ENCODE peak calls at places on chromosomes 11 and 22, in eight cellular contexts. One of them, this sample, is unnamed.

GRCh38 chr11:15826826-15827225 is 529.5 kb downstream of the SOX6 start:
- DNase-seq in GM06990: no peak
- DNase-seq in left ventricle myocardium inferior: peak
- DNase-seq in type B pancreatic cell: no peak
- DNase-seq in pancreas: no peak
- DNase-seq in kidney: no peak
- DNase-seq in chondrocyte: no peak
- DNase-seq in colonic mucosa: peak
- DNase-seq in this sample: peak

GRCh38 chr11:63622318-63622717 is 8.1 kb upstream of the PLAAT3 start:
- DNase-seq in colonic mucosa: no peak
- DNase-seq in pancreas: peak
- DNase-seq in GM06990: no peak
- DNase-seq in left ventricle myocardium inferior: no peak
- DNase-seq in kidney: no peak
- DNase-seq in chondrocyte: no peak
- DNase-seq in type B pancreatic cell: no peak
- DNase-seq in this sample: no peak

GRCh38 chr11:121544956-121545355 is 92.2 kb upstream of the SORL1-AS1 start:
- DNase-seq in colonic mucosa: no peak
- DNase-seq in GM06990: no peak
- DNase-seq in pancreas: no peak
- DNase-seq in type B pancreatic cell: no peak
- DNase-seq in chondrocyte: no peak
- DNase-seq in kidney: no peak
- DNase-seq in left ventricle myocardium inferior: no peak
- DNase-seq in this sample: no peak

GRCh38 chr11:104668797-104669463 is 229.3 kb downstream of the CASP12 start:
- DNase-seq in colonic mucosa: no peak
- DNase-seq in pancreas: no peak
- DNase-seq in left ventricle myocardium inferior: no peak
- DNase-seq in type B pancreatic cell: no peak
- DNase-seq in kidney: no peak
- DNase-seq in GM06990: no peak
- DNase-seq in chondrocyte: no peak
- DNase-seq in this sample: no peak

GRCh38 chr22:47030881-47031627 is 268.6 kb downstream of the TBC1D22A start:
- DNase-seq in pancreas: no peak
- DNase-seq in GM06990: no peak
- DNase-seq in left ventricle myocardium inferior: peak
- DNase-seq in chondrocyte: peak
- DNase-seq in colonic mucosa: peak
- DNase-seq in kidney: peak
- DNase-seq in type B pancreatic cell: no peak
- DNase-seq in this sample: no peak

GRCh38 chr22:35314161-35314942 is 14.7 kb downstream of the TOM1 start:
- DNase-seq in type B pancreatic cell: no peak
- DNase-seq in kidney: no peak
- DNase-seq in chondrocyte: no peak
- DNase-seq in pancreas: no peak
- DNase-seq in colonic mucosa: peak
- DNase-seq in GM06990: no peak
- DNase-seq in left ventricle myocardium inferior: no peak
- DNase-seq in this sample: no peak

GRCh38 chr11:107810875-107811274 is 47.7 kb downstream of the SLC35F2 start:
- DNase-seq in colonic mucosa: no peak
- DNase-seq in left ventricle myocardium inferior: no peak
- DNase-seq in type B pancreatic cell: no peak
- DNase-seq in kidney: no peak
- DNase-seq in GM06990: no peak
- DNase-seq in chondrocyte: no peak
- DNase-seq in pancreas: no peak
- DNase-seq in this sample: no peak

GRCh38 chr11:7246179-7246578 is 5.5 kb upstream of the SYT9 start:
- DNase-seq in pancreas: no peak
- DNase-seq in left ventricle myocardium inferior: no peak
- DNase-seq in GM06990: no peak
- DNase-seq in colonic mucosa: no peak
- DNase-seq in type B pancreatic cell: no peak
- DNase-seq in kidney: no peak
- DNase-seq in chondrocyte: no peak
- DNase-seq in this sample: no peak

GRCh38 chr22:33109532-33110148 is 51.5 kb upstream of the SYN3 start:
- DNase-seq in colonic mucosa: no peak
- DNase-seq in GM06990: no peak
- DNase-seq in type B pancreatic cell: no peak
- DNase-seq in pancreas: no peak
- DNase-seq in kidney: no peak
- DNase-seq in chondrocyte: no peak
- DNase-seq in left ventricle myocardium inferior: no peak
- DNase-seq in this sample: no peak

GRCh38 chr11:132373405-132374141 is 1003.2 kb downstream of the NTM start:
- DNase-seq in chondrocyte: no peak
- DNase-seq in type B pancreatic cell: no peak
- DNase-seq in GM06990: no peak
- DNase-seq in pancreas: no peak
- DNase-seq in left ventricle myocardium inferior: no peak
- DNase-seq in colonic mucosa: no peak
- DNase-seq in kidney: no peak
- DNase-seq in this sample: no peak

GRCh38 chr11:128726464-128727139 is 32.7 kb downstream of the FLI1 start:
- DNase-seq in kidney: no peak
- DNase-seq in pancreas: no peak
- DNase-seq in GM06990: no peak
- DNase-seq in colonic mucosa: no peak
- DNase-seq in type B pancreatic cell: no peak
- DNase-seq in chondrocyte: no peak
- DNase-seq in left ventricle myocardium inferior: no peak
- DNase-seq in this sample: peak

GRCh38 chr11:21723681-21724080 is 469.2 kb upstream of the ANO5 start:
- DNase-seq in left ventricle myocardium inferior: no peak
- DNase-seq in chondrocyte: no peak
- DNase-seq in pancreas: no peak
- DNase-seq in GM06990: no peak
- DNase-seq in type B pancreatic cell: no peak
- DNase-seq in kidney: no peak
- DNase-seq in colonic mucosa: no peak
- DNase-seq in this sample: no peak

GRCh38 chr11:66347425-66348276 is at the start of gene B4GAT1:
- DNase-seq in left ventricle myocardium inferior: peak
- DNase-seq in type B pancreatic cell: peak
- DNase-seq in colonic mucosa: peak
- DNase-seq in kidney: peak
- DNase-seq in chondrocyte: no peak
- DNase-seq in GM06990: peak
- DNase-seq in pancreas: peak
- DNase-seq in this sample: peak

GRCh38 chr11:66345316-66345649 is 379 bp upstream of the BRMS1 start:
- DNase-seq in GM06990: no peak
- DNase-seq in type B pancreatic cell: no peak
- DNase-seq in chondrocyte: no peak
- DNase-seq in kidney: no peak
- DNase-seq in left ventricle myocardium inferior: no peak
- DNase-seq in colonic mucosa: no peak
- DNase-seq in pancreas: no peak
- DNase-seq in this sample: no peak

GRCh38 chr11:66346476-66347424 is 679 bp downstream of the B4GAT1 start:
- DNase-seq in kidney: peak
- DNase-seq in left ventricle myocardium inferior: no peak
- DNase-seq in chondrocyte: no peak
- DNase-seq in colonic mucosa: peak
- DNase-seq in type B pancreatic cell: no peak
- DNase-seq in GM06990: no peak
- DNase-seq in pancreas: no peak
- DNase-seq in this sample: no peak

GRCh38 chr11:66343176-66343575 is 1.7 kb downstream of the BRMS1 start:
- DNase-seq in colonic mucosa: no peak
- DNase-seq in type B pancreatic cell: no peak
- DNase-seq in kidney: peak
- DNase-seq in GM06990: no peak
- DNase-seq in pancreas: no peak
- DNase-seq in left ventricle myocardium inferior: no peak
- DNase-seq in chondrocyte: peak
- DNase-seq in this sample: no peak

GRCh38 chr11:66344550-66345315 is at the start of gene BRMS1:
- DNase-seq in kidney: peak
- DNase-seq in colonic mucosa: peak
- DNase-seq in GM06990: peak
- DNase-seq in left ventricle myocardium inferior: peak
- DNase-seq in type B pancreatic cell: peak
- DNase-seq in chondrocyte: peak
- DNase-seq in pancreas: peak
- DNase-seq in this sample: peak
- TF ChIP-seq CTCF in kidney: no peak
- TF ChIP-seq CTCF in colonic mucosa: no peak
- TF ChIP-seq CTCF in GM06990: no peak
- TF ChIP-seq CTCF in left ventricle myocardium inferior: peak
- TF ChIP-seq CTCF in type B pancreatic cell: peak
- TF ChIP-seq CTCF in chondrocyte: peak
- TF ChIP-seq CTCF in pancreas: peak
- TF ChIP-seq CTCF in this sample: no peak

DNA sequence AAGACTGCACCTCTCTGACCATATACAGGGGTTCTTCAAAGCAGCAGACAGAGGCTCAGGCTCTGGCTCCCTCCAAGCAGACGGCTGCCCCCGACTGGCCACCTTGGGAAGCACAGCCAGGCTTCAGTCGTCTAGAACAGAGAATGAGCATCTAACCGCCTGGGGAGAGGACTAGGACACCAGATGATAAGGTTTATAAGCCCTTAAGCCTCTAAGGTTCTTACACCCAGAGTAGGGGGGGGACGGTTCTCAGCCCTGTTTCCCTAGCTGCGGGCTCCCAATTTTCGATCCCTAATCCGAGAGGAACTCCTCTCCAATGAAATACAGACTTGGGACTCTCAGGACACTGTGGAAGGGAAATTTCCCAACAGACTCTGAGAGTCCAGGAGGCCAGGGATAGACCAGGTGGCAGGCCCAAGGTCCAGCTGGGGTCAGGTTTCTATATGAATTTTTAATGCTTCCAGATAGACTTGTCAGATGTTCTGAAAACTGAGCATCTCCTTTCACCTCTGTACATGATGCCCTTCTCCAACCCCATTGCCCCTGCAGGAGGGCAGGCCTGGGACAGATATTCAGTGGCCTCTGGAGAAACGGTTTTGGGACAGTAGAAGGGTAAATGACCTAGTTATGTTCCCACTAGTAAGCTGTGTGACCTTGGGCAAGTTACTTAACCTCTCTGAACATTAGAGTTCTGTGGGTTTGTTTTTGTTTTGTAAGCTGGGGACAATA is 20.2 kb downstream of the RTN4RL2 start:
- DNase-seq in kidney: peak
- DNase-seq in left ventricle myocardium inferior: peak
- DNase-seq in type B pancreatic cell: no peak
- DNase-seq in colonic mucosa: peak
- DNase-seq in pancreas: peak
- DNase-seq in chondrocyte: no peak
- DNase-seq in GM06990: no peak
- DNase-seq in this sample: peak
- TF ChIP-seq CTCF in kidney: peak
- TF ChIP-seq CTCF in left ventricle myocardium inferior: peak
- TF ChIP-seq CTCF in type B pancreatic cell: peak
- TF ChIP-seq CTCF in colonic mucosa: peak
- TF ChIP-seq CTCF in pancreas: peak
- TF ChIP-seq CTCF in chondrocyte: peak
- TF ChIP-seq CTCF in GM06990: peak
- TF ChIP-seq CTCF in this sample: peak

GRCh38 chr11:101126551-101127347 is 2.9 kb downstream of the PGR start:
- DNase-seq in GM06990: no peak
- DNase-seq in pancreas: no peak
- DNase-seq in colonic mucosa: no peak
- DNase-seq in chondrocyte: no peak
- DNase-seq in left ventricle myocardium inferior: peak
- DNase-seq in type B pancreatic cell: no peak
- DNase-seq in kidney: peak
- DNase-seq in this sample: no peak

GRCh38 chr11:101129203-101129943 is at the start of gene PGR:
- DNase-seq in kidney: peak
- DNase-seq in GM06990: no peak
- DNase-seq in type B pancreatic cell: no peak
- DNase-seq in pancreas: peak
- DNase-seq in chondrocyte: no peak
- DNase-seq in left ventricle myocardium inferior: peak
- DNase-seq in colonic mucosa: peak
- DNase-seq in this sample: no peak

GRCh38 chr11:101127348-101127698 is 2.3 kb downstream of the PGR start:
- DNase-seq in type B pancreatic cell: peak
- DNase-seq in colonic mucosa: no peak
- DNase-seq in chondrocyte: no peak
- DNase-seq in left ventricle myocardium inferior: peak
- DNase-seq in pancreas: peak
- DNase-seq in kidney: peak
- DNase-seq in GM06990: peak
- DNase-seq in this sample: no peak

GRCh38 chr11:101128571-101129202 is 926 bp downstream of the PGR start:
- DNase-seq in kidney: peak
- DNase-seq in chondrocyte: no peak
- DNase-seq in colonic mucosa: no peak
- DNase-seq in pancreas: peak
- DNase-seq in type B pancreatic cell: peak
- DNase-seq in GM06990: peak
- DNase-seq in left ventricle myocardium inferior: no peak
- DNase-seq in this sample: peak

DNA sequence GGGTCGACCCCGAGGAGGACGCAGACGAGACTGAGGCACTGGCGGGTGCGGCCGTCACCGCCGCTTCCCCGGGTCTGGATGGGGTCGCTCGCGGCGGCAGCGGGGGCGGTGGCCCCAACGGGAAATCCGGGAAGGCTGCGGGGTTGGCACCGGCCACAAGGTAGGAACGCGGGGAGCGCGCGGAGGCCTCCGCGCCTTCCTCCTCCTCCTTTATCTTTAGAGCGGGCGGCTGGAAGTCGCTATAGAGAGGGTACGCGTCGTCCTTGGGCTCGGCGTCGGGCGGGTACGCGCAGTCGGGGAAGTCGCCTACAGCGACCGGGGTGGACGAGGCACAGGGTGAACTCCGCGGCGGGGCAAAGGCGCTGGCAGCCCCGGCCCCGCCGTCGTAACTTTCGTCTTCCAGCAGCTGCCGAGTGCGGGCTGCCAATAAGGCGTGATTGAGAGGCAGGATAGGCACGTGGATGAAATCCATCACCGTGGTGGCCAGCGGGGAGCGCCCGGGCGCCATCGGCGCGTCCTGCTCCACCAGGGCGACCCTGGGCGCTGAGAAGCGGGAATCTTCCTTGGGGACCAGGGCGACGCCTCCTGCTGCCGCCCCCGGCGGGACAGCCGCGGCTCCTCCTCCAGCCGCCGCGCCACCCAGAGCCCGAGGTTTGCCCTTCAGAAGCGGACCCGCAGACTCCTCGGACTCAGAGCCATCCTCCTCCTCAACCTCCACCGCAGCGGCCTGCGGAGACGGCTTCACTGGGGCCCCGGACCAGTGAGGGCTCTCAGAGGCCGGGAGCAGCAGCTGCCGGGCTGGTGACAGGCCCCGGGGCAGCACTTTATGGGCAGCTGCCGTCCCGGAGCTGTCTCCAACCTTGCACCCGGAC is 1.7 kb downstream of the PGR start:
- DNase-seq in pancreas: no peak
- DNase-seq in type B pancreatic cell: peak
- DNase-seq in GM06990: peak
- DNase-seq in left ventricle myocardium inferior: peak
- DNase-seq in chondrocyte: no peak
- DNase-seq in kidney: peak
- DNase-seq in colonic mucosa: peak
- DNase-seq in this sample: peak
- TF ChIP-seq CTCF in pancreas: no peak
- TF ChIP-seq CTCF in type B pancreatic cell: no peak
- TF ChIP-seq CTCF in GM06990: no peak
- TF ChIP-seq CTCF in left ventricle myocardium inferior: no peak
- TF ChIP-seq CTCF in chondrocyte: no peak
- TF ChIP-seq CTCF in kidney: no peak
- TF ChIP-seq CTCF in colonic mucosa: no peak
- TF ChIP-seq CTCF in this sample: no peak

GRCh38 chr11:122895591-122895990 is 13.0 kb downstream of the JHY start:
- DNase-seq in GM06990: no peak
- DNase-seq in left ventricle myocardium inferior: no peak
- DNase-seq in pancreas: no peak
- DNase-seq in chondrocyte: no peak
- DNase-seq in kidney: no peak
- DNase-seq in type B pancreatic cell: no peak
- DNase-seq in colonic mucosa: no peak
- DNase-seq in this sample: no peak
- TF ChIP-seq CTCF in GM06990: no peak
- TF ChIP-seq CTCF in left ventricle myocardium inferior: no peak
- TF ChIP-seq CTCF in pancreas: no peak
- TF ChIP-seq CTCF in chondrocyte: no peak
- TF ChIP-seq CTCF in kidney: no peak
- TF ChIP-seq CTCF in type B pancreatic cell: no peak
- TF ChIP-seq CTCF in colonic mucosa: no peak
- TF ChIP-seq CTCF in this sample: no peak

This sample was measured in GM10248.